ENCODE peak calls at places on chromosomes 3 and 15, in ten cellular contexts. M is esophagus squamous epithelium; E is naive B cell; Z is NCI-H460; A is NCI-H82; S is activated B cell treated with CpG ODN at 0.5 μM for 24 hours; R is GM23248; I is NCI-H1105 treated with DMSO at 0.1 percent for 48 hours; J is stimulated activated CD8-positive, alpha-beta memory T cell treated with anti-CD3 and anti-CD28 coated beads, Interleukin-15, amount 100 ng/mL, for 4 hours; L is hepatic stellate cell. D is an unnamed sample.

GRCh38 chr3:72319202-72320095 is 528.8 kb downstream of the SHQ1 start:
- DNase-seq in M (no peak), E (no peak), Z (no peak), A (no peak), S (no peak), R (peak; percentile 57), I (no peak), J (no peak), L (peak; percentile 72), D (no peak)

GRCh38 chr15:69609176-69609575 is 156.6 kb downstream of the RPLP1 start:
- DNase-seq in M (no peak), E (no peak), Z (no peak), A (no peak), S (no peak), R (peak; percentile 60), I (no peak), J (no peak), L (no peak), D (no peak)

GRCh38 chr3:129627350-129628168 is 21.1 kb upstream of the PLXND1 start:
- DNase-seq in M (peak; percentile 46), E (peak; percentile 53), Z (peak; percentile 62), A (peak; percentile 93), S (peak; percentile 48), R (peak; percentile 92), I (peak; percentile 89), J (peak; percentile 34), L (peak; percentile 87), D (peak; percentile 85)

GRCh38 chr3:16187213-16187790 is 12.8 kb downstream of the GALNT15 start:
- DNase-seq in M (no peak), E (no peak), Z (no peak), A (no peak), S (no peak), R (no peak), I (no peak), J (no peak), L (no peak), D (no peak)

GRCh38 chr3:19149388-19149787 is 1.1 kb downstream of the KCNH8 start:
- DNase-seq in M (no peak), E (peak; percentile 39), Z (peak; percentile 14), A (peak; percentile 0), S (no peak), R (peak; percentile 29), I (no peak), J (no peak), L (no peak), D (peak; percentile 40)

GRCh38 chr15:68330911-68331310 is 53.4 kb downstream of the FEM1B start:
- DNase-seq in M (no peak), E (no peak), Z (no peak), A (no peak), S (no peak), R (no peak), I (no peak), J (no peak), L (no peak), D (no peak)

GRCh38 chr3:187994221-187995085 is 159.5 kb upstream of the LPP start:
- DNase-seq in M (no peak), E (no peak), Z (no peak), A (no peak), S (no peak), R (peak; percentile 77), I (no peak), J (peak; percentile 34), L (peak; percentile 14), D (no peak)

GRCh38 chr15:41546846-41547786 is 3.1 kb upstream of the RPAP1 start:
- DNase-seq in M (no peak), E (no peak), Z (no peak), A (no peak), S (no peak), R (peak; percentile 85), I (no peak), J (no peak), L (no peak), D (no peak)

GRCh38 chr3:41893977-41894376 is 67.9 kb downstream of the ULK4 start:
- DNase-seq in M (no peak), E (peak; percentile 30), Z (peak; percentile 25), A (peak; percentile 55), S (no peak), R (peak; percentile 72), I (peak; percentile 36), J (no peak), L (peak; percentile 34), D (peak; percentile 51)

GRCh38 chr3:189142527-189142926 is 29.2 kb upstream of the TPRG1 start:
- DNase-seq in M (no peak), E (no peak), Z (no peak), A (no peak), S (no peak), R (no peak), I (no peak), J (peak; percentile 10), L (no peak), D (no peak)

GRCh38 chr3:125055913-125056705 is at the start of gene HEG1:
- DNase-seq in M (peak; percentile 26), E (peak; percentile 63), Z (peak; percentile 65), A (peak; percentile 92), S (peak; percentile 66), R (peak; percentile 95), I (peak; percentile 55), J (peak; percentile 63), L (peak; percentile 89), D (peak; percentile 75)

GRCh38 chr15:95405447-95405846 is 925.1 kb upstream of the NR2F2 start:
- DNase-seq in M (no peak), E (no peak), Z (no peak), A (no peak), S (no peak), R (peak; percentile 29), I (no peak), J (no peak), L (peak; percentile 24), D (no peak)

GRCh38 chr3:52436500-52437106 is 8.3 kb downstream of the SEMA3G start:
- DNase-seq in M (no peak), E (no peak), Z (no peak), A (peak; percentile 46), S (no peak), R (peak; percentile 70), I (no peak), J (no peak), L (no peak), D (no peak)

GRCh38 chr3:188554404-188554803 is 400.4 kb downstream of the LPP start:
- DNase-seq in M (no peak), E (no peak), Z (no peak), A (no peak), S (no peak), R (peak; percentile 56), I (no peak), J (no peak), L (no peak), D (no peak)

GRCh38 chr3:191220908-191221307 is 21.9 kb downstream of the OSTN start:
- DNase-seq in M (no peak), E (no peak), Z (no peak), A (peak; percentile 25), S (no peak), R (no peak), I (no peak), J (no peak), L (no peak), D (no peak)

GRCh38 chr15:51162865-51163762 is 68.4 kb upstream of the TNFAIP8L3 start:
- DNase-seq in M (no peak), E (peak; percentile 41), Z (peak; percentile 51), A (peak; percentile 77), S (peak; percentile 29), R (peak; percentile 87), I (peak; percentile 46), J (peak; percentile 26), L (peak; percentile 83), D (peak; percentile 79)

GRCh38 chr3:194485876-194486539 is 794 bp downstream of the ATP13A3 start:
- DNase-seq in M (no peak), E (peak; percentile 64), Z (no peak), A (peak; percentile 60), S (peak; percentile 67), R (peak; percentile 62), I (peak; percentile 43), J (peak; percentile 66), L (peak; percentile 36), D (peak; percentile 59)

GRCh38 chr15:70344666-70345065 is 246.9 kb upstream of the TLE3 start:
- DNase-seq in M (no peak), E (no peak), Z (no peak), A (peak; percentile 97), S (no peak), R (no peak), I (no peak), J (no peak), L (no peak), D (no peak)

GRCh38 chr3:157066335-157067071 is 93.4 kb downstream of the CCNL1 start:
- DNase-seq in M (no peak), E (no peak), Z (no peak), A (no peak), S (no peak), R (peak; percentile 75), I (no peak), J (no peak), L (no peak), D (no peak)

GRCh38 chr15:30859091-30859874 is 44.4 kb upstream of the FAN1 start:
- DNase-seq in M (no peak), E (peak; percentile 3), Z (no peak), A (no peak), S (no peak), R (peak; percentile 61), I (no peak), J (no peak), L (peak; percentile 16), D (peak; percentile 56)

GRCh38 chr3:160369784-160370183 is 29.2 kb downstream of the IFT80 start:
- DNase-seq in M (no peak), E (no peak), Z (no peak), A (no peak), S (no peak), R (no peak), I (no peak), J (no peak), L (no peak), D (peak; percentile 28)